ENCODE peak calls at places on chromosome 22, in four cellular contexts. J is mucosa of descending colon; D is choroid plexus epithelial cell; A is activated naive CD4-positive, alpha-beta T cell. S is an unnamed sample.

GRCh38 chr22:17984114-17984513 is 40.2 kb downstream of the MICAL3 start:
- DNase-seq in A (no peak), J (no peak), D (no peak), S (no peak)

GRCh38 chr22:46336119-46337078 is 885 bp downstream of the TRMU start:
- DNase-seq in D (peak), A (no peak), J (no peak), S (peak)

GRCh38 chr22:23684051-23684450 is 6.8 kb upstream of the RGL4 start:
- DNase-seq in J (no peak), A (no peak), D (no peak), S (no peak)

GRCh38 chr22:40009231-40009769 is 14.5 kb downstream of the FAM83F start:
- DNase-seq in D (peak), J (peak), A (no peak), S (peak)

GRCh38 chr22:32760815-32761214 is 40.7 kb upstream of the TIMP3 start:
- DNase-seq in J (no peak), A (no peak), D (no peak), S (no peak)

GRCh38 chr22:36234211-36234610 is 5.1 kb downstream of the APOL2 start:
- DNase-seq in D (no peak), A (no peak), J (no peak), S (no peak)

GRCh38 chr22:37051629-37052385 is at the start of gene KCTD17:
- DNase-seq in J (peak), A (peak), D (peak), S (peak)

GRCh38 chr22:40120783-40121182 is 56.9 kb upstream of the TNRC6B start:
- DNase-seq in J (no peak), D (no peak), A (no peak), S (no peak)

GRCh38 chr22:20401376-20402020 is 7.5 kb downstream of the ZNF74 start:
- DNase-seq in A (no peak), D (no peak), J (no peak), S (no peak)

GRCh38 chr22:41540006-41540315 is 4.3 kb downstream of the POLR3H start:
- DNase-seq in D (no peak), J (no peak), A (no peak), S (no peak)